ENCODE peak calls at places on chromosomes 3 and 15, in ten cellular contexts. Y is lower leg skin; R is CD8-positive, alpha-beta T cell; Q is right lobe of liver; N is neural progenitor cell; F is cardiac muscle cell; Z is cardiac fibroblast; K is GM12865; A is esophagus muscularis mucosa; M is IMR-90. C is an unnamed sample.

GRCh38 chr15:77573826-77574225 is 58.9 kb downstream of the LINGO1 start:
- DNase-seq in Y (no peak), R (no peak), Q (no peak), N (no peak), F (no peak), Z (no peak), K (no peak), A (no peak), M (no peak), C (no peak)

GRCh38 chr15:37709669-37710068 is 224.8 kb upstream of the TMCO5A start:
- DNase-seq in Y (no peak), R (no peak), Q (no peak), N (no peak), F (no peak), Z (no peak), K (no peak), A (no peak), M (no peak), C (no peak)

GRCh38 chr3:125024817-125025216 is 31.0 kb downstream of the HEG1 start:
- DNase-seq in Y (no peak), R (no peak), Q (no peak), N (no peak), F (no peak), Z (no peak), K (no peak), A (no peak), M (no peak), C (no peak)

GRCh38 chr15:48385431-48385830 is 54.2 kb downstream of the DUT start:
- DNase-seq in Y (no peak), R (no peak), Q (no peak), N (no peak), F (peak), Z (peak), K (no peak), A (no peak), M (peak), C (no peak)

GRCh38 chr3:187955076-187955952 is 198.6 kb upstream of the LPP start:
- DNase-seq in Y (peak), R (no peak), Q (peak), N (no peak), F (peak), Z (peak), K (no peak), A (no peak), M (peak), C (no peak)

GRCh38 chr15:65962187-65962586 is 92.9 kb downstream of the RAB11A start:
- DNase-seq in Y (no peak), R (no peak), Q (no peak), N (no peak), F (no peak), Z (no peak), K (no peak), A (no peak), M (no peak), C (no peak)

GRCh38 chr15:20356444-20357138 is 185.0 kb downstream of the GOLGA6L6 start:
- DNase-seq in Y (no peak), R (peak), Q (peak), N (no peak), F (no peak), Z (no peak), K (peak), A (peak), M (no peak), C (no peak)

GRCh38 chr3:37072892-37073291 is 79.6 kb downstream of the MLH1 start:
- DNase-seq in Y (no peak), R (no peak), Q (no peak), N (no peak), F (peak), Z (peak), K (no peak), A (no peak), M (peak), C (no peak)

GRCh38 chr3:13030649-13031048 is 42.6 kb downstream of the IQSEC1 start:
- DNase-seq in Y (no peak), R (no peak), Q (no peak), N (no peak), F (no peak), Z (no peak), K (no peak), A (no peak), M (no peak), C (no peak)

GRCh38 chr3:42700366-42701288 is 2.0 kb downstream of the HHATL start:
- DNase-seq in Y (no peak), R (no peak), Q (no peak), N (no peak), F (no peak), Z (no peak), K (no peak), A (no peak), M (no peak), C (no peak)

GRCh38 chr3:42698216-42698910 is 4.2 kb downstream of the HHATL start:
- DNase-seq in Y (no peak), R (no peak), Q (no peak), N (no peak), F (no peak), Z (no peak), K (no peak), A (no peak), M (no peak), C (no peak)

GRCh38 chr3:42697326-42698051 is 5.1 kb downstream of the HHATL start:
- DNase-seq in Y (no peak), R (no peak), Q (no peak), N (no peak), F (no peak), Z (no peak), K (no peak), A (no peak), M (no peak), C (no peak)

GRCh38 chr3:42699511-42699971 is 3.1 kb downstream of the HHATL start:
- DNase-seq in Y (no peak), R (no peak), Q (no peak), N (no peak), F (no peak), Z (no peak), K (no peak), A (no peak), M (no peak), C (no peak)

GRCh38 chr3:42698911-42699230 is 3.7 kb downstream of the HHATL start:
- DNase-seq in Y (no peak), R (no peak), Q (no peak), N (no peak), F (no peak), Z (no peak), K (peak), A (no peak), M (no peak), C (no peak)
- H3K4me3 ChIP-seq in Y (no peak), R (no peak), Q (no peak), N (no peak), F (no peak), Z (no peak), K (no peak), A (no peak), M (no peak), C (no peak)

DNA sequence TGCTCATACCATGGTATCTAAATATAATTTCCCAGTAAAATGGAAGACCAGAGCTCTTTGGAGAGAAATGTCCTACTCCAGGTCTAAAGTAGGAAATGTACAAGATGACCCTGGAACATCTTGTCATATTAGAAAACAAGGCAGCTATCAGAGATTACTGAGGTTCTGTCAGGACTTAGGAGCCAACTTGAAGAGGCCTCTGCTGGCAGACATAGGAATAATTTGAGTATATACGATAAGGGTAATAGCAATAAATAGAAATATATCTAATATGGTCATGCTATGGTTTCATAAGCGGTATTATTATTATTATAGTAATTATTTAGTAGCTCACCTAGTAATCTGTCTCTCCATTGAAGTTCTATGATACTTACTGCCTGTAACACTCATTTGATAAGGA is 224.2 kb downstream of the SOX2 start:
- DNase-seq in Y (no peak), R (no peak), Q (no peak), N (no peak), F (no peak), Z (no peak), K (no peak), A (no peak), M (no peak), C (no peak)
- TF ChIP-seq CTCF in Y (no peak), R (no peak), Q (no peak), N (no peak), F (no peak), Z (no peak), K (no peak), A (no peak), M (no peak), C (no peak)

GRCh38 chr15:81301385-81301784 is 22.6 kb downstream of the STARD5 start:
- DNase-seq in Y (no peak), R (no peak), Q (no peak), N (no peak), F (no peak), Z (no peak), K (peak), A (no peak), M (no peak), C (no peak)
- H3K4me3 ChIP-seq in Y (no peak), R (peak), Q (no peak), N (no peak), F (no peak), Z (no peak), K (peak), A (no peak), M (no peak), C (no peak)

GRCh38 chr3:127825764-127826163 is 3.4 kb upstream of the MGLL start:
- DNase-seq in Y (no peak), R (no peak), Q (no peak), N (no peak), F (no peak), Z (no peak), K (no peak), A (no peak), M (no peak), C (no peak)
- TF ChIP-seq CTCF in Y (no peak), R (no peak), Q (no peak), N (no peak), F (no peak), Z (no peak), K (no peak), A (peak), M (peak), C (peak)

DNA sequence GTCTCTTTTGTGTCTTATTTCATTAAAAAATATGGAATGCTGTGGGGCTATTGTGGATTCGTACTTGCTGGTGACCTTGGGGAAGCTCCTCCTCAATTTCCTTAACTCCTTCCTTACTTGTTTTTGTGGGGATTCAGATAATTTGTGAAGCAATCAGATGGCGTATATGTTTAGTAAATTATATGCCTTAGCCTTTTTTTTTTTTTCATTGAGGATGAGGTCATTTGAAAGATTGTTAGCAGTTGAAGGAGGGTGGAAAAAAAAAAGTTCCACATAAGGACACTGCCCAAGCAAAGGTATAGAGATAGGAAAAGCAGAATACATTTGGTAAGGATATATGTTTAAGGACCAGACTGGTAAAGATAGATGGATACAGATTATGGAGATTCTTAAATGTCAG is 3.3 kb downstream of the RNF13 start:
- DNase-seq in Y (no peak), R (no peak), Q (no peak), N (no peak), F (no peak), Z (no peak), K (no peak), A (no peak), M (no peak), C (no peak)
- H3K4me3 ChIP-seq in Y (no peak), R (no peak), Q (no peak), N (no peak), F (no peak), Z (no peak), K (no peak), A (no peak), M (no peak), C (no peak)

GRCh38 chr3:144843099-144843498 is 871.5 kb downstream of the DIPK2A start:
- DNase-seq in Y (no peak), R (no peak), Q (no peak), N (no peak), F (no peak), Z (no peak), K (no peak), A (no peak), M (no peak), C (no peak)
- TF ChIP-seq CTCF in Y (no peak), R (no peak), Q (no peak), N (peak), F (no peak), Z (no peak), K (no peak), A (no peak), M (no peak), C (no peak)